ENCODE peak calls at places on chromosomes 13 and 19, in six cellular contexts. B is ELR, J is pulmonary artery endothelial cell, Z is fibroblast of lung, H is NCI-H82, V is RWPE1. A is an unnamed sample.

GRCh38 chr19:45038931-45039893 is at the start of gene CLASRP:
- DNase-seq in V (peak), J (peak), B (peak), H (peak), Z (peak), A (peak)

GRCh38 chr13:102020611-102021216 is 381.1 kb downstream of the FGF14 start:
- DNase-seq in B (peak), Z (no peak), J (no peak), V (no peak), H (peak), A (no peak)

GRCh38 chr13:106690779-106691178 is 122.8 kb upstream of the ARGLU1 start:
- DNase-seq in J (peak), Z (no peak), V (no peak), B (no peak), H (no peak), A (no peak)

GRCh38 chr13:30224732-30225131 is 82.6 kb downstream of the KATNAL1 start:
- DNase-seq in J (no peak), Z (no peak), V (peak), B (peak), H (no peak), A (no peak)

GRCh38 chr13:28483313-28483931 is 11.5 kb downstream of the FLT1 start:
- DNase-seq in H (no peak), V (no peak), J (no peak), Z (no peak), B (no peak), A (no peak)

GRCh38 chr19:8641908-8642547 is 11.6 kb downstream of the NFILZ start:
- DNase-seq in H (peak), J (no peak), V (peak), Z (peak), B (peak), A (no peak)

GRCh38 chr13:107209811-107210210 is 641.9 kb upstream of the ARGLU1 start:
- DNase-seq in B (no peak), J (peak), V (no peak), Z (peak), H (no peak), A (no peak)

GRCh38 chr13:66635526-66635925 is 594.6 kb downstream of the PCDH9 start:
- DNase-seq in Z (peak), H (no peak), J (peak), V (peak), B (peak), A (no peak)

GRCh38 chr13:105936816-105937215 is 598.6 kb downstream of the EFNB2 start:
- DNase-seq in J (no peak), V (no peak), H (no peak), Z (no peak), B (peak), A (peak)

GRCh38 chr13:64130600-64130999 is 2715.0 kb upstream of the PCDH20 start:
- DNase-seq in Z (no peak), V (no peak), J (no peak), B (no peak), H (no peak), A (no peak)

GRCh38 chr13:74452176-74452575 is 318.0 kb upstream of the KLF12 start:
- DNase-seq in V (no peak), B (no peak), Z (no peak), J (no peak), H (no peak), A (no peak)

GRCh38 chr19:4013886-4014540 is 6.5 kb downstream of the PIAS4 start:
- DNase-seq in V (no peak), H (no peak), J (no peak), Z (no peak), B (no peak), A (no peak)

GRCh38 chr19:55554749-55555152 is 9.4 kb upstream of the SBK3 start:
- DNase-seq in B (no peak), J (no peak), Z (no peak), H (peak), V (no peak), A (no peak)

GRCh38 chr19:39166571-39167391 is 30.0 kb upstream of the NCCRP1 start:
- DNase-seq in J (no peak), B (no peak), V (peak), H (no peak), Z (peak), A (no peak)

GRCh38 chr19:56367829-56368711 is 25.3 kb downstream of the ZNF582 start:
- DNase-seq in Z (peak), V (peak), H (peak), B (peak), J (peak), A (no peak)

GRCh38 chr19:13160557-13160956 is 10.3 kb downstream of the IER2 start:
- DNase-seq in B (peak), J (no peak), H (no peak), Z (peak), V (no peak), A (no peak)

GRCh38 chr13:113846639-113847318 is 17.1 kb downstream of the GAS6 start:
- DNase-seq in B (no peak), Z (no peak), H (no peak), J (no peak), V (no peak), A (no peak)

GRCh38 chr19:54325194-54325621 is 12.2 kb upstream of the LILRA5 start:
- DNase-seq in B (peak), Z (peak), V (peak), J (no peak), H (peak), A (no peak)

GRCh38 chr13:29861694-29862110 is 11.3 kb upstream of the UBL3 start:
- DNase-seq in Z (peak), H (no peak), B (peak), V (no peak), J (no peak), A (no peak)

GRCh38 chr19:41545547-41545946 is 30.4 kb upstream of the CEACAM21 start:
- DNase-seq in H (no peak), Z (no peak), J (no peak), B (no peak), V (no peak), A (no peak)

A was measured in NK-92 treated with Interleukin-12 subunit alpha and Interleukin-12 subunit beta, amount 100 ng/mL, for 24 hours.